ENCODE peak calls at places on chromosome 12, in four cellular contexts. F, C, T and B are unnamed samples.

GRCh38 chr12:76641961-76642360 is 82.4 kb upstream of the OSBPL8 start:
- DNase-seq in F (peak), C (no peak), T (no peak), B (no peak)

GRCh38 chr12:58302487-58303011 is 361.2 kb downstream of the ATP23 start:
- DNase-seq in F (no peak), C (no peak), T (no peak), B (no peak)

GRCh38 chr12:45879363-45879895 is 110.9 kb downstream of the SCAF11 start:
- DNase-seq in F (no peak), C (no peak), T (no peak), B (no peak)

GRCh38 chr12:7221486-7221885 is 32.0 kb downstream of the PEX5 start:
- DNase-seq in F (no peak), C (no peak), T (no peak), B (no peak)

GRCh38 chr12:54981796-54982195 is 2.8 kb downstream of the TESPA1 start:
- DNase-seq in F (no peak), C (peak), T (no peak), B (no peak)

GRCh38 chr12:95805864-95806669 is 15.5 kb upstream of the NTN4 start:
- DNase-seq in F (peak), C (no peak), T (peak), B (no peak)

GRCh38 chr12:79438480-79439178 is 252.1 kb downstream of the PAWR start:
- DNase-seq in F (no peak), C (no peak), T (no peak), B (no peak)

GRCh38 chr12:103632554-103633216 is 45.6 kb downstream of the STAB2 start:
- DNase-seq in F (peak), C (no peak), T (no peak), B (peak)

GRCh38 chr12:79296128-79296527 is 394.6 kb downstream of the PAWR start:
- DNase-seq in F (peak), C (no peak), T (no peak), B (no peak)

GRCh38 chr12:15372313-15372712 is 50.0 kb downstream of the PTPRO start:
- DNase-seq in F (no peak), C (no peak), T (no peak), B (no peak)

GRCh38 chr12:61546296-61546695 is 713.9 kb upstream of the USP15 start:
- DNase-seq in F (no peak), C (no peak), T (no peak), B (no peak)

GRCh38 chr12:89648211-89648930 is 60.3 kb downstream of the ATP2B1 start:
- DNase-seq in F (peak), C (no peak), T (no peak), B (no peak)

GRCh38 chr12:111840831-111841230 is 1.2 kb upstream of the MAPKAPK5 start:
- DNase-seq in F (peak), C (no peak), T (no peak), B (no peak)

GRCh38 chr12:106840217-106840616 is 65.7 kb downstream of the RIC8B start:
- DNase-seq in F (peak), C (no peak), T (no peak), B (no peak)

GRCh38 chr12:113689047-113689610 is 217.5 kb upstream of the LHX5 start:
- DNase-seq in F (no peak), C (no peak), T (no peak), B (no peak)

GRCh38 chr12:65389436-65389835 is 111.0 kb downstream of the MSRB3 start:
- DNase-seq in F (no peak), C (no peak), T (no peak), B (no peak)

GRCh38 chr12:62631531-62632520 is 165.2 kb downstream of the MON2 start:
- DNase-seq in F (peak), C (no peak), T (peak), B (no peak)

GRCh38 chr12:124426594-124427550 is 132.0 kb downstream of the RFLNA start:
- DNase-seq in F (no peak), C (no peak), T (no peak), B (no peak)

GRCh38 chr12:68790081-68790951 is 17.7 kb upstream of the MDM2 start:
- DNase-seq in F (no peak), C (no peak), T (no peak), B (no peak)